ENCODE peak calls at places on chromosomes 11 and 22, in nine cellular contexts. J, T, Y, W, B, M, S, A and Q are unnamed samples.

GRCh38 chr11:6259638-6260019 is at the start of gene CCKBR:
- DNase-seq in A (no peak), T (peak), Y (no peak), W (no peak), S (no peak), J (no peak), M (no peak), B (peak), Q (no peak)

GRCh38 chr11:111846063-111846462 is 25.3 kb downstream of the ALG9 start:
- DNase-seq in Y (no peak), B (no peak), W (no peak), A (no peak), T (no peak), M (no peak), S (no peak), J (peak), Q (no peak)

GRCh38 chr11:86219291-86220193 is 25.0 kb upstream of the EED start:
- DNase-seq in T (no peak), S (no peak), M (no peak), Y (no peak), A (no peak), J (no peak), B (no peak), W (no peak), Q (no peak)

GRCh38 chr11:117605331-117605730 is 191.7 kb downstream of the DSCAML1 start:
- DNase-seq in A (no peak), M (no peak), T (no peak), Y (no peak), B (no peak), J (no peak), S (no peak), W (no peak), Q (no peak)

GRCh38 chr11:32615422-32615821 is 31.8 kb downstream of the EIF3M start:
- DNase-seq in J (no peak), B (no peak), S (no peak), M (no peak), T (no peak), Y (no peak), W (no peak), A (no peak), Q (no peak)

GRCh38 chr11:279966-280761 is 2.0 kb downstream of the NLRP6 start:
- DNase-seq in A (peak), W (peak), B (peak), T (no peak), S (peak), J (peak), M (no peak), Y (no peak), Q (no peak)

GRCh38 chr11:119751281-119752060 is 22.5 kb upstream of the NECTIN1 start:
- DNase-seq in J (no peak), M (no peak), T (no peak), B (no peak), S (peak), Y (no peak), W (no peak), A (no peak), Q (no peak)

GRCh38 chr11:15941206-15941770 is 415.1 kb downstream of the SOX6 start:
- DNase-seq in B (no peak), J (no peak), W (no peak), A (peak), Y (no peak), S (peak), T (peak), M (no peak), Q (no peak)

GRCh38 chr11:59755701-59756495 is 722 bp downstream of the STX3 start:
- DNase-seq in W (peak), T (peak), S (no peak), M (peak), Y (peak), B (peak), A (no peak), J (peak), Q (peak)
- TF ChIP-seq POLR2A in W (no peak), T (no peak), S (no peak), M (no peak), Y (no peak), B (peak), A (no peak), J (no peak), Q (no peak)

DNA sequence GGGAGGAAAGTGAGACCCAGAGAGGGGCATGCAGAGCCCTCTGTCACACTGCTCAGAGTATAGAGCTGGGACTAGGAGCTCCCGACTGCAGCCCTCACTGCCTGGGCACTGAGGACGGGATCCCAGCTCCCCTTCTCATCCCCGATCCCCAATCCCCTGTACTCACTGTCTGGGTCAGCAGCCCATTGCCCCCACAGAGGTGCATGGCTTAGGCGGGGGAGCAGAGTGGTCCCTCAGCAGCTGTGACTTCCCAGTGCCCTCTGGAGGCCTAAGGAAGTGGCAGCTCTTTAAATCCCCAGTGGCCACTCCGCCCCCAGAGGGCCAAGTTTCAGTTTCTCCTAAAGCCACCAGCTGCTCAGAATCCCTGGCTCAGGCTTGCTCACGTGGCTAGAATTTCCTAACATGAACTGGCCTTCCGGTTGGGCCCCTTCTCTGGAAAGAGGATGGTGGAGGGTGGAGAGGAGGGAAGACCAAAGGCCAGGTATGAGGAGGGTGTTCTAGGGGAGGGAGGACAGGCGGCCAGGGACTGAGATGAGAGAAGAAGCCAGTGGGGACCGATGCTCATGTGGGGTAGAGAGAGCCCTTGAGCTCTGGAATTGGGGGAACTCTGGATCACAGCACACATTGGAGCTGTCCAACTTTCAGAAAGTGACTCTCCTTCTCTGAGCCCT is at the start of gene BATF2:
- DNase-seq in B (peak), M (peak), A (peak), S (no peak), J (peak), W (peak), Y (peak), T (peak), Q (peak)
- TF ChIP-seq POLR2A in B (peak), M (peak), A (no peak), S (no peak), J (no peak), W (no peak), Y (no peak), T (peak), Q (peak)

GRCh38 chr22:49936018-49936972 is 17.9 kb downstream of the CRELD2 start:
- DNase-seq in T (peak), Y (no peak), S (peak), W (peak), A (peak), M (peak), J (peak), B (peak), Q (peak)
- TF ChIP-seq POLR2A in T (no peak), Y (peak), S (no peak), W (no peak), A (peak), M (peak), J (no peak), B (peak), Q (no peak)

GRCh38 chr22:48980409-48980808 is 847.3 kb downstream of the BRD1 start:
- DNase-seq in B (no peak), J (no peak), S (no peak), M (no peak), T (no peak), W (no peak), Y (no peak), A (no peak), Q (no peak)

GRCh38 chr22:48981671-48982070 is 846.0 kb downstream of the BRD1 start:
- DNase-seq in B (no peak), T (no peak), J (no peak), A (no peak), Y (no peak), S (no peak), W (no peak), M (no peak), Q (no peak)

GRCh38 chr22:48979482-48979881 is 848.2 kb downstream of the BRD1 start:
- DNase-seq in Y (peak), A (no peak), W (no peak), T (no peak), M (no peak), B (no peak), J (no peak), S (no peak), Q (no peak)

GRCh38 chr22:48982321-48982905 is 845.3 kb downstream of the BRD1 start:
- DNase-seq in W (no peak), B (no peak), T (no peak), J (no peak), Y (no peak), M (no peak), S (no peak), A (no peak), Q (no peak)

GRCh38 chr22:48980918-48981317 is 846.8 kb downstream of the BRD1 start:
- DNase-seq in B (no peak), Y (no peak), M (no peak), S (no peak), A (no peak), J (no peak), W (no peak), T (no peak), Q (no peak)
- TF ChIP-seq POLR2A in B (no peak), Y (no peak), M (no peak), S (no peak), A (no peak), J (no peak), W (no peak), T (no peak), Q (no peak)